ENCODE peak calls at places on chromosomes 5 and 9, in five cellular contexts. P is prostate gland, W is neural crest cell, F is endodermal cell, B is fibroblast of pulmonary artery. H is an unnamed sample.

GRCh38 chr9:124222918-124223720 is 34.6 kb upstream of the NEK6 start:
- DNase-seq in P (peak; percentile 79), W (no peak), F (peak; percentile 25), B (peak; percentile 72), H (peak; percentile 59)

GRCh38 chr5:119808474-119808873 is 179.1 kb downstream of the FAM170A start:
- DNase-seq in P (no peak), W (no peak), F (no peak), B (no peak), H (peak; percentile 4)

GRCh38 chr9:126502417-126503332 is 111.1 kb upstream of the LMX1B start:
- DNase-seq in P (no peak), W (no peak), F (peak; percentile 78), B (no peak), H (no peak)

GRCh38 chr5:115098041-115098702 is 71.5 kb downstream of the TRIM36 start:
- DNase-seq in P (peak; percentile 8), W (peak; percentile 13), F (peak; percentile 67), B (peak; percentile 69), H (peak; percentile 66)

GRCh38 chr9:114049453-114050225 is 28.5 kb downstream of the AMBP start:
- DNase-seq in P (no peak), W (no peak), F (peak; percentile 24), B (no peak), H (no peak)

GRCh38 chr5:96256795-96257470 is 176.1 kb downstream of the PCSK1 start:
- DNase-seq in P (no peak), W (no peak), F (no peak), B (peak; percentile 83), H (peak; percentile 97)

GRCh38 chr5:57493034-57493433 is 10.4 kb upstream of the ACTBL2 start:
- DNase-seq in P (no peak), W (no peak), F (no peak), B (peak; percentile 59), H (no peak)

GRCh38 chr5:16588434-16589214 is 28.2 kb downstream of the RETREG1 start:
- DNase-seq in P (no peak), W (no peak), F (no peak), B (no peak), H (no peak)

GRCh38 chr5:151483647-151484046 is 36.2 kb downstream of the SLC36A1 start:
- DNase-seq in P (no peak), W (no peak), F (no peak), B (no peak), H (no peak)

GRCh38 chr5:174192103-174192655 is 146.7 kb downstream of the NSG2 start:
- DNase-seq in P (no peak), W (no peak), F (peak; percentile 33), B (no peak), H (no peak)

GRCh38 chr5:169003721-169004481 is 297.0 kb downstream of the SLIT3 start:
- DNase-seq in P (no peak), W (no peak), F (peak; percentile 74), B (no peak), H (no peak)

DNA sequence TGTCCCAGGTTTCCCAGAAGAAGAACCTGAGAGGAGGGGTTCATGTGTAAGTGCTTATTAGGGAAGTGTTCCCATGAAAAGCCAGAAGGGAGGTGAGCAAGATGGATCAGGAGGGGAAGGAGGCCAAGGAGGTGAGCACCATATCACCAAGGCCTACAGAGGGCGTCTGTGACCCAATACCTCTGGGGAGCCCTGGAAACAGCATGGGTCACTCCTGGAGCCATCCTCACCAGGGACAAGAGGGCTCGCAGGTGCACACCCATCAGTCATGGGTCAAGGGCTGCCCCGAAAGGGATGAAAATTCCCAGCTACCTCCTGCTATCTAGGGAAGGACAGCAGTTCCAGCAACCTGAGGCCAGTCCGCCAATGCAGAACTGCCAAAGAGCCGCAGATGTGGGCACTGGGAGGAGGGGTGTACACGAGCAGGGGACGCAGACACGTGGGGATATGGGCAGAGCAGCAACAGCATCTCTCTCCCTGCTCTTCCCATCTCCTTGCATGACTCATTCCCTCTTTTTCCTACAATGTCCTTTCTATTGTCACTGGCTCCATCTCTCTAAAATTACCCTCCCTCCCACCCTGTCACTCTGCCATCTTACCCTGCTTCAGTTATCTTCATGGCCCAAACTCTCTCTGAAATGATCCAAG is 167.6 kb upstream of the FSTL4 start:
- DNase-seq in P (no peak), W (no peak), F (peak; percentile 67), B (no peak), H (no peak)
- TF ChIP-seq CTCF in P (no peak), W (no peak), F (peak; percentile 68), B (no peak), H (no peak)

GRCh38 chr9:130040901-130041647 is 1.9 kb downstream of the FNBP1 start:
- DNase-seq in P (no peak), W (no peak), F (no peak), B (no peak), H (no peak)

GRCh38 chr9:130043654-130044623 is 950 bp upstream of the FNBP1 start:
- DNase-seq in P (peak; percentile 36), W (no peak), F (no peak), B (peak; percentile 69), H (peak; percentile 58)

GRCh38 chr9:130042931-130043653 is at the start of gene FNBP1:
- DNase-seq in P (peak; percentile 76), W (peak; percentile 74), F (peak; percentile 93), B (peak; percentile 75), H (peak; percentile 68)

GRCh38 chr9:130041648-130042405 is 1.2 kb downstream of the FNBP1 start:
- DNase-seq in P (no peak), W (peak; percentile 13), F (peak; percentile 73), B (peak; percentile 32), H (no peak)

GRCh38 chr9:130042406-130042930 is 521 bp downstream of the FNBP1 start:
- DNase-seq in P (no peak), W (no peak), F (no peak), B (no peak), H (no peak)
- TF ChIP-seq CTCF in P (no peak), W (no peak), F (no peak), B (no peak), H (no peak)

DNA sequence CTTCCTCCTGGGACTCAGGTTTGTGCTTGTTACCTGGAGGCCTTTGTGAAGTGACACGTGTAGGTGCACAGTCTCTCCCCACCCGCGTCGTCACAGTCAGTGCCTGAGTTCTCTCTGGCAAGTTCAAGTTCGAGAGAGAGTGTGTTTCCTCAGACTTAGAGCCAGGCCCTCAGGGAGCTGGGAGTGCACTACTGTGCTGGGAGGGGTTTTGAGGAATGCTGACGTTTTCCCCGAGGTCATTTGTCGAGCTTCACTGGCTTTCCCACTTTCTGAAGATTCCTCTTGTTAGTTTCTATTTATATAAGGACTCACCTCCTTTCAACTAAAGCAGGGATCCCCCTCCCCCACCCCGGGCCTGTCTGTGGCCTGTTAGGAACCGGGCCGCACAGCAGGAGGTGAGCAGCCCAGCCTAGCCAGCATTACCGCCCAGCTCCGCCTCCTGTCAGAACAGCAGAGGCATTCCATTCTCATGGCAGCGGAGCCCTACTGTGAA is 209.2 kb downstream of the DIRAS2 start:
- DNase-seq in P (no peak), W (peak; percentile 15), F (peak; percentile 99), B (peak; percentile 10), H (no peak)
- TF ChIP-seq CTCF in P (no peak), W (no peak), F (no peak), B (no peak), H (no peak)

DNA sequence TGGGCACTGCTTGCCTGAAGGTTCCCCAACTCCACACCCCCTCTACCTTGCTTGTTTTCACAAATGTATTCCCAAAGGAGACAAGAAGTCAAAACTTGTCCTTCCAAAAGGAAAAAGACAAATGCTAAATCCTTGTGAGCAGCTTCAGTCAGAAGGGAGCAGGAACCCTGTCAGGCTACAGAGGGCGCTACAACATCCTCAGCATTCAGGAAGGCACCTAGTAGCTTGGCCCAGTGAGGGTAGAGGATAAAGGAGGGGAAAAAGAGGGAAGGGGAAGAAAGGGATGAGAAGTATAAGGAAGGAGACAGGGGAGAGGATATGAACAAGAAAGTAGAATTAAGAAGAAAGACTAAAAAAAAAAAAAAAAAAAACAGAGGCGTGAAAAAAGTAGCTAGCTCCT is 97.5 kb downstream of the MLLT3 start:
- DNase-seq in P (no peak), W (no peak), F (peak; percentile 85), B (no peak), H (peak; percentile 22)
- TF ChIP-seq CTCF in P (no peak), W (peak; percentile 38), F (peak; percentile 85), B (peak; percentile 29), H (peak; percentile 49)

GRCh38 chr5:79857692-79858091 is 133.4 kb downstream of the MTX3 start:
- DNase-seq in P (no peak), W (no peak), F (no peak), B (no peak), H (peak; percentile 14)
- TF ChIP-seq CTCF in P (no peak), W (no peak), F (no peak), B (no peak), H (no peak)

DNA sequence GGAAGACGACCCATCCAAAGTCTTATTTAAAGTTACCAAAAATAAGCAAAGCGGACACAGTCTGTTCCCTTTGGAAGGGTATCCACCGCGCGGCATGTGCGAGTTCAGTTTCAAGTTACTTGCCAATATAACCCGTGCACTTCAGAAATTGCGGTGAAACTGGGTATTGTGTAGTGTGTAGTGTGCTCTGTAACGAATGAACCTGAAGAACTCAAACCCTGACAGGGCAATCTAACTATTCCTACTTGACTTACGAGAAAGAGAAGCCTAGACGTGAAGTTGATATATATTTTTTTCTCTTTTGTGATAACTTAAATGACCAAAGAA is 1.5 kb downstream of the MAN2A1 start:
- DNase-seq in P (no peak), W (no peak), F (no peak), B (no peak), H (no peak)
- TF ChIP-seq CTCF in P (no peak), W (peak; percentile 17), F (peak; percentile 18), B (no peak), H (no peak)

DNA sequence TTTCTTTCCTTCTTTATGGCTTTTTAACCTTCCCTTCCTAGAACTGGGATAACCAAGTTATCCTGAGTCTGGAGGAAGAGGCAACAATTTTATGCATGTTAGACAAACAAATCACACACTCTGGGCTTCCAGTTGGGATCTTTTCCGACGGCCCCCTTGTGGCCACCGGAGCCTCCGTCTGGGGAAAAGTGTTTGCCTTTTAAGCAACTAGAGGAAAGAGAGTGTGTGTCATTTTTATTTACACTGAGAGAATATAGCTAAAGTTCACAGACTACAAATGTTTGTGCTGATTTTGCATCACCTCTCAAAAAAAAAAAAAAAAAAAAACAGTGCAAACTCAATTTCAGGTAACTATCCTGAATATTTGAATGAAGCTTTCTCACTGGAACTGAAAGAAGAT is 126.2 kb downstream of the SEMA6A start:
- DNase-seq in P (no peak), W (no peak), F (peak; percentile 50), B (no peak), H (no peak)
- TF ChIP-seq CTCF in P (no peak), W (no peak), F (peak; percentile 59), B (no peak), H (no peak)

DNA sequence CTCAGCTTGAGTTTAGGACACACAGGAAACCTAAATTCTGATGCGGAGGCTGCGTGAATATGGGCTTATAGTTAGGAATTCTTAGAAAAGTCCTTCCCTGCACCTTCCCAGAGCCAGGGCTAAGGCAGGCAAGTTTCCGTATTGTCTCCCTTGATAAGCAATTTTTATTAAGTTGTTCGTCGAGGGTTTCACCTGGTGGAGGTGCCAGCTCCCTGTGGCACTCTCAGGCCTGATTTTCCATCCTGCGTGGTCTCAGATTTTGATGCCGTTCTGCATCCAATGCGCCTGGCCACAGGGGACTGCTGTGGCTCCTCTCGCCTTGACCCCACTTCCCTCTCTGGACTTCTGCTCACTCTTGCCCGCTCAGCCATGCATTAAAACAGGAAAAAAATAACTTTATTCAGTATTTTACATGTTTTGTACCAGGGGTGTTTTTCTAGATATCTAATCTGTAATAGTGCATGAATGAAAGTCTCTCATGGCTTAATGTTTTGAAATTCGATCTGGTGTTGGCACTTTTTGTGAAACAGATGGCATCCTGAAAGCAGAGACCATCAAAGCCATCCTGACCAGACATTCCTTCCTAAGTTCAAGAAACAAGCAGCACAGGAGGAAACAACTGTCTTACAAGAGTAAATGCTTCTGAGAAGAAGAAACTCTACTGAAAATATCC is 50.7 kb downstream of the TRIP13 start:
- DNase-seq in P (no peak), W (no peak), F (no peak), B (no peak), H (no peak)
- TF ChIP-seq CTCF in P (no peak), W (no peak), F (no peak), B (no peak), H (no peak)